ENCODE peak calls at places on chromosomes 6 and 20, in ten cellular contexts. H is ACHN, N is G401, C is HS-27A, T is AG04450, X is non-pigmented ciliary epithelial cell, S is HS-5, F is mucosa of gallbladder, A is EL, Q is KG1. U is an unnamed sample.

GRCh38 chr20:18252597-18253451 is 35.5 kb upstream of the ZNF133 start:
- DNase-seq in S (no peak), A (no peak), C (peak; percentile 26), N (no peak), Q (no peak), H (peak; percentile 84), T (no peak), F (peak; percentile 29), X (no peak), U (no peak)

GRCh38 chr6:122733259-122733658 is 46.3 kb upstream of the FABP7 start:
- DNase-seq in T (no peak), A (no peak), F (no peak), X (no peak), H (no peak), S (no peak), C (no peak), N (no peak), Q (no peak), U (no peak)

GRCh38 chr20:32509639-32510066 is 75.5 kb downstream of the NOL4L start:
- DNase-seq in F (no peak), H (no peak), A (peak; percentile 23), S (no peak), X (no peak), N (peak; percentile 55), C (no peak), Q (peak; percentile 79), T (no peak), U (no peak)

GRCh38 chr20:63533871-63534393 is 3.2 kb downstream of the PTK6 start:
- DNase-seq in H (no peak), N (no peak), Q (no peak), X (no peak), A (no peak), F (peak; percentile 73), C (no peak), S (no peak), T (no peak), U (peak; percentile 84)

GRCh38 chr6:148874698-148875293 is 128.0 kb downstream of the UST start:
- DNase-seq in S (no peak), H (no peak), A (no peak), F (peak; percentile 17), Q (no peak), X (no peak), C (no peak), N (peak; percentile 58), T (no peak), U (no peak)

GRCh38 chr20:2164966-2165365 is 63.3 kb downstream of the STK35 start:
- DNase-seq in X (no peak), Q (no peak), C (no peak), A (no peak), H (no peak), N (no peak), F (no peak), S (no peak), T (no peak), U (no peak)

GRCh38 chr20:48618631-48619030 is 209.2 kb downstream of the PREX1 start:
- DNase-seq in C (no peak), S (no peak), F (no peak), H (no peak), T (no peak), Q (no peak), X (no peak), A (no peak), N (no peak), U (no peak)

GRCh38 chr6:118012944-118013343 is 105.9 kb downstream of the SLC35F1 start:
- DNase-seq in C (no peak), N (peak; percentile 3), Q (no peak), H (no peak), A (no peak), X (no peak), S (no peak), T (no peak), F (no peak), U (no peak)

GRCh38 chr20:36113566-36114247 is 40.8 kb upstream of the EPB41L1 start:
- DNase-seq in T (no peak), A (no peak), F (no peak), C (no peak), H (no peak), Q (peak; percentile 16), S (no peak), X (no peak), N (no peak), U (no peak)

U was measured in left colon.